ENCODE peak calls at places on chromosomes 1 and 21, in ten cellular contexts. C is HCT116, E is AG09309, W is GM23248, N is iPS DF 6.9, V is breast epithelium, T is mesendoderm, R is HAP-1, I is hepatocyte, Y is IMR-90. Z is an unnamed sample.

GRCh38 chr1:197725975-197726374 is 49.3 kb downstream of the DENND1B start:
- DNase-seq in C (no peak), E (no peak), W (no peak), N (no peak), V (no peak), T (no peak), R (no peak), I (no peak), Y (no peak), Z (no peak)

GRCh38 chr1:190154744-190155143 is 322.9 kb downstream of the BRINP3 start:
- DNase-seq in C (no peak), E (no peak), W (no peak), N (no peak), V (no peak), T (no peak), R (no peak), I (no peak), Y (no peak), Z (no peak)

GRCh38 chr1:55943721-55944435 is 635.5 kb downstream of the PLPP3 start:
- DNase-seq in C (no peak), E (no peak), W (no peak), N (no peak), V (no peak), T (no peak), R (no peak), I (no peak), Y (no peak), Z (no peak)

GRCh38 chr1:26799479-26800133 is 11.9 kb downstream of the PIGV start:
- DNase-seq in C (peak; percentile 47), E (no peak), W (peak; percentile 89), N (no peak), V (peak; percentile 71), T (peak; percentile 83), R (no peak), I (peak; percentile 47), Y (peak; percentile 81), Z (peak; percentile 87)

GRCh38 chr1:25661043-25661807 is 44.6 kb downstream of the MAN1C1 start:
- DNase-seq in C (no peak), E (no peak), W (peak; percentile 11), N (no peak), V (no peak), T (no peak), R (no peak), I (peak; percentile 23), Y (peak; percentile 57), Z (no peak)

GRCh38 chr1:152162826-152163463 is 3.9 kb upstream of the RPTN start:
- DNase-seq in C (peak; percentile 34), E (peak; percentile 92), W (peak; percentile 92), N (no peak), V (no peak), T (no peak), R (no peak), I (no peak), Y (peak; percentile 62), Z (peak; percentile 96)

GRCh38 chr1:204803607-204804006 is 67.1 kb upstream of the NFASC start:
- DNase-seq in C (no peak), E (no peak), W (no peak), N (no peak), V (no peak), T (no peak), R (no peak), I (no peak), Y (no peak), Z (no peak)

GRCh38 chr1:19479351-19480120 is 5.8 kb downstream of the CAPZB start:
- DNase-seq in C (no peak), E (no peak), W (no peak), N (no peak), V (no peak), T (no peak), R (no peak), I (no peak), Y (no peak), Z (no peak)

GRCh38 chr1:153699116-153699515 is 20.6 kb downstream of the NPR1 start:
- DNase-seq in C (no peak), E (peak; percentile 10), W (peak; percentile 89), N (no peak), V (no peak), T (no peak), R (no peak), I (no peak), Y (peak; percentile 35), Z (peak; percentile 86)

GRCh38 chr21:16071761-16072160 is 342.0 kb downstream of the USP25 start:
- DNase-seq in C (no peak), E (no peak), W (no peak), N (no peak), V (no peak), T (no peak), R (peak; percentile 30), I (no peak), Y (no peak), Z (no peak)

GRCh38 chr21:16069713-16070112 is 339.9 kb downstream of the USP25 start:
- DNase-seq in C (no peak), E (no peak), W (peak; percentile 69), N (no peak), V (no peak), T (no peak), R (no peak), I (no peak), Y (peak; percentile 31), Z (peak; percentile 71)

GRCh38 chr21:16070207-16070651 is 340.4 kb downstream of the USP25 start:
- DNase-seq in C (no peak), E (no peak), W (peak; percentile 55), N (no peak), V (no peak), T (no peak), R (peak; percentile 67), I (no peak), Y (no peak), Z (peak; percentile 48)

GRCh38 chr21:16072176-16072575 is 342.4 kb downstream of the USP25 start:
- DNase-seq in C (no peak), E (no peak), W (no peak), N (no peak), V (no peak), T (no peak), R (no peak), I (no peak), Y (no peak), Z (peak; percentile 34)

DNA sequence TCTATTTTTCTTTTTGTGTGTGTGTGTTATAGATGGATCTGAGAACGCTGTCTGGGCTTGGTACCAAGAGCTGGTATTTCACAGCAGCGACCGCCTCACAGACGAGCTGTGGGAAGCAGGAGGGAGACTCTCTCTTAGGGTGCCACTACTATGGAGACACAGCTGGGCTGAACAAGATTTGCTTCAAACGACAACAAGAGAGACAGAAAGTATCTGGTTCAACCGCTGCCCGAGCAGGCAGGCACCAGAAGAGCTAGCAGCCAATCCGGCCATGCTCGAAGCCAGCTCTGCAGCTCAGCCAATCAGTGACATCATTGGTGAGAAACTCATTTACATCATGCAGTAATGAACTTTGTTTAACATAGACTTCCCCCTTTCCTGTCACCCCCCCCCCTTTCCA is 341.3 kb downstream of the USP25 start:
- DNase-seq in C (no peak), E (no peak), W (peak; percentile 78), N (no peak), V (no peak), T (peak; percentile 16), R (peak; percentile 56), I (no peak), Y (no peak), Z (peak; percentile 69)
- H3K4me3 ChIP-seq in C (no peak overlapping the region), E (peak overlapping the region; percentile 47), W (peak overlapping the region; percentile 72), N (no peak overlapping the region), V (peak overlapping the region; percentile 53), T (no peak overlapping the region), R (peak overlapping the region; percentile 9), I (no peak overlapping the region), Y (no peak overlapping the region), Z (peak overlapping the region; percentile 50)

GRCh38 chr1:245685111-245685810 is 530.5 kb downstream of the KIF26B start:
- DNase-seq in C (no peak), E (no peak), W (no peak), N (no peak), V (no peak), T (no peak), R (no peak), I (no peak), Y (no peak), Z (no peak)
- H3K4me3 ChIP-seq in C (no peak overlapping the region), E (no peak overlapping the region), W (no peak overlapping the region), N (no peak overlapping the region), V (no peak overlapping the region), T (no peak overlapping the region), R (no peak overlapping the region), I (no peak overlapping the region), Y (no peak overlapping the region), Z (no peak overlapping the region)

DNA sequence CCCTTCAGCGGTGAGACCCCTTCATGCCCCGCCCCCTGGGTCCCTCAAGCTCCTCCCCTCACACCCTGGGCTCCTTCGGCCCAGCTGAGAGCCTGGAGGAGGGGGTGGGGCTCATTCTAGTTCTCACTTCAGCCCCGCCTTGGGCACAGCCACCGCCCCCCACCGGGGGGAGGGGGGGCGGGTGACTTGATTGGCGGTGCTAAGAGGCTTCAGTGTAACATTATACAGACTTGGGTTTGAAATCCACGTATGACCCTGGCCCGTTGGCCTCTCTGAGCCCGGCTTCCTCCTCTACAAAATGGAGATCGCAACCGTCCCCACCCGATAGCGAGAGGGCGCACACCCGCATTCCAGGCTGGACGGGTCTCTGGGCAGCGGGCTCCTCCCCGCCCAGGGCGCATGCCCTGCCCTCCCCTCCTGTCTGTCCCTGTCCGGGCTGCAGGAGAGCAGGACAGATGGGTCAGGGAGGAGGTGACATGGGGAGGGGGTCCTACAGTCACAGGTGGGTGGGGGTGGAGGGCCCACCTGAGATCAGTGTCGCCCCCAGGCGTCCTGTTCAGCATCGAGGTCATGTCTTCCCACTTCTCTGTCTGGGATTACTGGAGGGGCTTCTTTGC is 5.1 kb downstream of the CLCNKB start:
- DNase-seq in C (no peak), E (no peak), W (peak; percentile 55), N (peak; percentile 74), V (no peak), T (peak; percentile 94), R (peak; percentile 98), I (peak; percentile 88), Y (no peak), Z (no peak)
- H3K4me3 ChIP-seq in C (peak overlapping the region; percentile 47), E (peak overlapping the region; percentile 43), W (peak overlapping the region; percentile 58), N (peak overlapping the region; percentile 24), V (peak overlapping the region; percentile 54), T (peak overlapping the region; percentile 0), R (peak overlapping the region; percentile 27), I (peak overlapping the region; percentile 26), Y (peak overlapping the region; percentile 59), Z (no peak overlapping the region)

GRCh38 chr1:37998913-37999433 is 6.3 kb downstream of the FHL3 start:
- DNase-seq in C (no peak), E (no peak), W (no peak), N (no peak), V (no peak), T (no peak), R (no peak), I (no peak), Y (no peak), Z (no peak)

GRCh38 chr1:37998089-37998808 is 7.1 kb downstream of the FHL3 start:
- DNase-seq in C (no peak), E (no peak), W (no peak), N (no peak), V (no peak), T (no peak), R (no peak), I (no peak), Y (no peak), Z (no peak)

GRCh38 chr1:38000529-38001453 is 4.5 kb downstream of the FHL3 start:
- DNase-seq in C (no peak), E (no peak), W (peak; percentile 83), N (peak; percentile 66), V (no peak), T (peak; percentile 94), R (no peak), I (peak; percentile 70), Y (peak; percentile 87), Z (peak; percentile 88)

GRCh38 chr1:38000233-38000528 is 5.1 kb downstream of the FHL3 start:
- DNase-seq in C (no peak), E (no peak), W (no peak), N (no peak), V (no peak), T (no peak), R (no peak), I (no peak), Y (no peak), Z (no peak)

GRCh38 chr1:37999434-38000232 is 5.7 kb downstream of the FHL3 start:
- DNase-seq in C (no peak), E (no peak), W (peak; percentile 66), N (no peak), V (no peak), T (peak; percentile 93), R (no peak), I (peak; percentile 70), Y (peak; percentile 66), Z (peak; percentile 70)
- H3K4me3 ChIP-seq in C (peak overlapping the region; percentile 45), E (no peak overlapping the region), W (peak overlapping the region; percentile 57), N (no peak overlapping the region), V (peak overlapping the region; percentile 6), T (no peak overlapping the region), R (no peak overlapping the region), I (no peak overlapping the region), Y (no peak overlapping the region), Z (peak overlapping the region; percentile 16)